ENCODE peak calls at places on chromosomes 11 and 22, in four cellular contexts. A, C, K and M are unnamed samples.

GRCh38 chr11:67558084-67558772 is 25.4 kb upstream of the GSTP1 start:
- DNase-seq in K (no peak), A (no peak), C (no peak), M (no peak)

GRCh38 chr11:43508511-43508918 is 149.8 kb downstream of the TTC17 start:
- DNase-seq in K (no peak), A (no peak), C (no peak), M (no peak)

GRCh38 chr22:20249797-20250354 is 18.2 kb downstream of the RTN4R start:
- DNase-seq in A (no peak), K (no peak), C (no peak), M (no peak)

GRCh38 chr11:16097543-16097942 is 258.8 kb downstream of the SOX6 start:
- DNase-seq in A (no peak), K (no peak), C (no peak), M (no peak)

GRCh38 chr22:46286941-46287872 is 9.5 kb upstream of the GTSE1 start:
- DNase-seq in A (no peak), C (no peak), K (no peak), M (no peak)

GRCh38 chr22:50210378-50211139 is 9.7 kb downstream of the SELENOO start:
- DNase-seq in K (no peak), A (no peak), C (no peak), M (no peak)

GRCh38 chr11:65778431-65778900 is 2.3 kb downstream of the AP5B1 start:
- DNase-seq in A (no peak), C (no peak), K (no peak), M (no peak)

GRCh38 chr22:40482886-40483285 is 112.5 kb downstream of the SGSM3 start:
- DNase-seq in K (no peak), A (no peak), C (no peak), M (no peak)

GRCh38 chr11:117836077-117836960 is 11.8 kb upstream of the FXYD2 start:
- DNase-seq in A (no peak), K (no peak), C (no peak), M (no peak)

GRCh38 chr11:44658451-44658850 is 68.3 kb upstream of the TSPAN18 start:
- DNase-seq in A (peak), K (no peak), C (no peak), M (no peak)

GRCh38 chr11:85759915-85760314 is 51.0 kb downstream of the SYTL2 start:
- DNase-seq in C (no peak), K (no peak), A (no peak), M (no peak)

GRCh38 chr11:134120921-134121526 is 52.2 kb downstream of the JAM3 start:
- DNase-seq in A (peak), K (no peak), C (no peak), M (no peak)

GRCh38 chr22:39985383-39986045 is 9.2 kb upstream of the FAM83F start:
- DNase-seq in A (no peak), K (no peak), C (no peak), M (no peak)

GRCh38 chr11:27672836-27673464 is 27.3 kb downstream of the BDNF start:
- DNase-seq in A (no peak), C (no peak), K (no peak), M (no peak)

GRCh38 chr22:19825904-19826618 is 28.6 kb downstream of the GNB1L start:
- DNase-seq in C (no peak), A (no peak), K (no peak), M (no peak)

GRCh38 chr11:78370406-78371172 is 47.0 kb downstream of the GAB2 start:
- DNase-seq in A (no peak), C (no peak), K (no peak), M (no peak)

GRCh38 chr11:121152764-121153163 is 51.7 kb downstream of the TECTA start:
- DNase-seq in A (no peak), K (no peak), C (no peak), M (no peak)

GRCh38 chr11:27997344-27997743 is 110.6 kb downstream of the KIF18A start:
- DNase-seq in A (no peak), C (no peak), K (no peak), M (no peak)

GRCh38 chr22:45007247-45007945 is 2.4 kb downstream of the PHF21B start:
- DNase-seq in K (peak), C (no peak), A (peak), M (no peak)

GRCh38 chr11:64186205-64187165 is 514 bp downstream of the STIP1 start:
- DNase-seq in A (no peak), C (no peak), K (no peak), M (no peak)

DNA sequence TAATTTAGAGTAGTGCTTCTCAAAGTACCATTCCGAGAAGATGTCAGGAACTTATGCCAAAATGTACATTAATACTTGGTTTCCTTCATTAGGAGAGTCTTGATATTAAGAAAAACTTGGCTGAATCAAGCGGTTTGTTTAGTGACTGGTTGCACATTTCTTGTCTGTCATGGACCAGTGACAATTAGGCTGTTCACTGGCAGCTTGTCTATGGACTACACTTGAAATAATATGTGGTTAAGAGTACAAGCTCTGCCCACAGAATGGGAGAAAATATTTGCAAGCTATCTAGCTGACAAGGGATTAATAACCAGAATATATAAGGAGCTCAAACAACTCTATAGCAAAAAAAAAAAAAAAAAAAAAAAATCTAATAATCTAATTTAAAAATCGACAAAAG is 24.6 kb downstream of the COA4 start:
- DNase-seq in A (no peak), C (no peak), K (no peak), M (no peak)
- TF ChIP-seq TAF1 in A (no peak), C (no peak), K (no peak), M (no peak)

GRCh38 chr22:17982572-17983141 is 41.7 kb downstream of the MICAL3 start:
- DNase-seq in K (no peak), C (no peak), A (no peak), M (no peak)

GRCh38 chr22:17980013-17980510 is 44.3 kb downstream of the MICAL3 start:
- DNase-seq in K (no peak), A (no peak), C (no peak), M (no peak)

GRCh38 chr22:17981497-17981896 is 42.9 kb downstream of the MICAL3 start:
- DNase-seq in K (no peak), A (no peak), C (no peak), M (no peak)

GRCh38 chr22:17978027-17978426 is 46.3 kb downstream of the MICAL3 start:
- DNase-seq in A (no peak), K (no peak), C (no peak), M (no peak)

DNA sequence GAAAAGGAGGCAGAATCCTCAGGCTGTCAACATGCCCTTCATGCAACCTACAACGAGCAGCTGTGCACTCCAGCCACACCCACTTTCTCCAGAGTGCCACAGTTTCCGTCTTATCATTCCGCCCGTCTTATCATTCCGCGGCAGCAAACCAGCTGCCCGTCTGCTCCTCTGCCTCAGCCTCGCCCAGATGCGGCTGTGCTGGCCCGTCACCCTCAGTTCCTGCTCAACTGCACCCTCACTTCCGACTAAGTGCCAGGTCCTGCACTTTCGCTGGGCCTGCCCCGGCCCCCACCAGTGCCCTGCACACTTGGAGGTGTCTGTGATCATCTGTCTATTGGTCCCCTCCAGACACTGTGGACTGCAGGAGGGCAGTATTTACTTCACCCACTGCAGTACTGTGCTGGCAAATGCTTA is 43.7 kb downstream of the MICAL3 start:
- DNase-seq in A (peak), K (peak), C (peak), M (no peak)
- TF ChIP-seq TAF1 in A (no peak), K (no peak), C (no peak), M (no peak)

GRCh38 chr11:76962583-76963416 is 71.4 kb upstream of the B3GNT6 start:
- DNase-seq in K (no peak), C (peak), A (no peak), M (peak)
- TF ChIP-seq TAF1 in K (no peak), C (no peak), A (no peak), M (no peak)

GRCh38 chr11:15006139-15006759 is 34.1 kb upstream of the CALCA start:
- DNase-seq in A (peak), C (no peak), K (peak), M (no peak)
- TF ChIP-seq TAF1 in A (no peak), C (no peak), K (no peak), M (no peak)

DNA sequence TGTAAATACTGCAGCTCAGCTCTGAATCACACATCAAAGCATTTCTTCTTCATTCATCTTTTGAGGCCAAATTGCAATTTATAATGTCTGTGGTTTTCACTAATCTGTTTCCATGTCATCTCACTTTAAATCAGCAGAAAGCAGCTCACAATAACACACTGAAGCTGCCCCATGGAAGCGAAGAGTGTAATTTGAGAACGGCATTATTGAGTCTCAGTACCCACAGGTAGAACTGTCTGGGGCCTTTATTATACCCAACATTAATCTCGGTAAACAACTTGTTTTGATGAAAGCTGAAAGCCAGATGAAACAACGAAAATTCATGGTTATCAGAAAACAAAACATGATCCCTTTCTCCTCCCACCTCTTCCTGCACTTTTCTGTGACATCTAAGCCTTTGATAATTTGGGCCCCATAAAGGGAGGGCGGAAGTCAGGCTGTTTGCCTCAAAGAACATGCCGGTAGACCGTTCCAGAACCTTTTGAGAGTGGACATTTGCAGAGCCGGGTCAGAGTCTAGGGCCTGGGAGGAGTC is 68.1 kb upstream of the SESN3 start:
- DNase-seq in K (no peak), A (no peak), C (no peak), M (no peak)
- TF ChIP-seq TAF1 in K (no peak), A (no peak), C (no peak), M (no peak)

DNA sequence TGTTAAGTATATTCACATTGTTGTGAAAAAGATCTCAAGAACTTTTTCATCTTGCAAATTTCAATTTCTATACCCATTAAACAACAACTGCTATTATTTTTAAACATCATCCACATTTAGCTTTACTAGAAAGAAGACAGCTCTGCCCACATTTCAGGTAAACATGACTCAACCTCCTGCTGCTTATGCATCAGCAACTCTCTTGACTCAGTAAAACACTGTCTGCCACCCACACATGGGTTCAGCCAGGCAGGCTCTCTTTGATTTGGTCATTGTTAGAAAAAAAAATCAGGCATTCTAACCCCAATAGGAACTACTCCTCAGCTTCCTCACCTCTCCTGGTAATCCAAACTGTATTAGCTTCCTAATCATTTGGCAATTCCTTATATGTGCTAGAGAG is 5.1 kb upstream of the ENDOD1 start:
- DNase-seq in C (no peak), A (no peak), K (no peak), M (no peak)
- TF ChIP-seq TAF1 in C (no peak), A (no peak), K (no peak), M (no peak)

GRCh38 chr22:27133951-27134664 is 476.7 kb downstream of the MIAT start:
- DNase-seq in C (peak), K (peak), A (no peak), M (peak)
- TF ChIP-seq TAF1 in C (no peak), K (no peak), A (no peak), M (no peak)

DNA sequence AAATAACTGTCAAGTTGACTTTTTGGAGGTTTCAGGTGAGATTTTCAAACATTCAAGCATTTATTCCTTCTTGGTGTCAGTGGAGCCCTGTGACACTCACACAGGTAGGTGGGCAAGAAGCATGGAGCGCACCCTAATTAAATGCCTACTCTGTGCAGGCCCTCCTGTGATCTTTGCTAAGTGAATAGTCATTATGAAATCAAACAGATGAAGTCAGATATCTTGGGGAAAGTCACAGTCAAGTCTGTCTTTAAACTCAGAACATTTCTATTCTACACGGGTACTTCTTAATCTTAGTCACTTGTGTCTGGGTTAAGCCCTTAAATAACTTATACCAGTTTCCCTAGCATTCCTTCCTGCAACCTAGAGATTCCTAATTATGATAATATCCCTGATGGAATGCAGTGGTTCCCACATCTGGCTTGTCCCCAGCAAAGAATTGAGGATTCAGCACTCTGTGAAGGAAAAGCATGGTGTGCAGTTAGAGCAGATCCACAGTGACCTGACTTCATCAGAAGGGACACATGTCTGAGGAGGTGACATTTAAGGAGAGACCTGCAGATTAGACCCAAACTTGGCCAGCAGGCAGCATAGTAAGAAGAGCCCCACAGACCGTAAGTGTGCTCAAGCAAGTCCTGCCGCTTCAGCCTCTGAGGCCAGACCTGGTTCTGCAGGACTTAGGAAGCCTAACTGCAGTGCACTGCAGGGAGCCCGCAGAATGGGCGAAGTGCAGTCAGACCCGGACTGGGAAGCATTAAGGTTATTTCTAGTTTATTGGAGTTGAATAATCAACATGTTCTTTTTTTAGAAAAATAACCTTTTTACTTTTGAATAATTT is 85.3 kb upstream of the GAL start:
- DNase-seq in C (no peak), A (no peak), K (no peak), M (no peak)
- TF ChIP-seq TAF1 in C (no peak), A (no peak), K (no peak), M (no peak)

GRCh38 chr11:57203359-57203758 is 21.6 kb downstream of the LRRC55 start:
- DNase-seq in C (no peak), K (no peak), A (peak), M (no peak)
- TF ChIP-seq TAF1 in C (no peak), K (no peak), A (no peak), M (no peak)